ENCODE peak calls at places on chromosomes 13 and 19, in nine cellular contexts. U, S, G, Z, F, N, B, Q and M are unnamed samples.
A peak's percentile ranks its signal among the peaks of the same experiment; 100 is the strongest.

GRCh38 chr13:105670179-105671015 is 865.1 kb downstream of the EFNB2 start:
- DNase-seq in U (no peak), S (no peak), G (no peak), Z (no peak), F (no peak), N (no peak), B (peak; percentile 4), Q (no peak), M (no peak)

GRCh38 chr19:29206453-29206852 is 6.5 kb downstream of the UQCRFS1 start:
- DNase-seq in U (no peak), S (no peak), G (no peak), Z (no peak), F (no peak), N (no peak), B (no peak), Q (no peak), M (no peak)

GRCh38 chr13:41811588-41812021 is 149.3 kb downstream of the VWA8 start:
- DNase-seq in U (no peak), S (no peak), G (no peak), Z (peak; percentile 70), F (no peak), N (no peak), B (no peak), Q (peak; percentile 20), M (no peak)

GRCh38 chr13:99600318-99600717 is 99.0 kb downstream of the TM9SF2 start:
- DNase-seq in U (no peak), S (no peak), G (no peak), Z (no peak), F (no peak), N (no peak), B (no peak), Q (no peak), M (no peak)

GRCh38 chr19:10206226-10206873 is 11.6 kb upstream of the DNMT1 start:
- DNase-seq in U (no peak), S (no peak), G (no peak), Z (no peak), F (no peak), N (no peak), B (peak; percentile 77), Q (peak; percentile 28), M (no peak)

GRCh38 chr19:40610396-40611064 is 9.4 kb downstream of the LTBP4 start:
- DNase-seq in U (peak; percentile 86), S (peak; percentile 70), G (no peak), Z (peak; percentile 72), F (peak; percentile 41), N (no peak), B (peak; percentile 93), Q (no peak), M (no peak)

GRCh38 chr13:84358601-84359000 is 476.3 kb upstream of the SLITRK1 start:
- DNase-seq in U (no peak), S (no peak), G (no peak), Z (no peak), F (no peak), N (no peak), B (no peak), Q (no peak), M (no peak)

GRCh38 chr13:36919206-36919832 is 719 bp downstream of the SMAD9 start:
- DNase-seq in U (peak; percentile 71), S (no peak), G (no peak), Z (no peak), F (no peak), N (no peak), B (peak; percentile 69), Q (peak; percentile 11), M (peak; percentile 7)

GRCh38 chr13:110330491-110331001 is 23.5 kb downstream of the COL4A2 start:
- DNase-seq in U (peak; percentile 19), S (no peak), G (no peak), Z (no peak), F (no peak), N (no peak), B (no peak), Q (peak; percentile 62), M (no peak)